ENCODE peak calls at places on chromosome 7, in ten cellular contexts. One of them, this sample, is unnamed.

GRCh38 chr7:84085147-84085546 is 109.4 kb downstream of the SEMA3A start:
- DNase-seq in mammary epithelial cell: peak; percentile 28
- DNase-seq in fibroblast of the aortic adventitia: peak; percentile 49
- DNase-seq in heart right ventricle: no peak
- DNase-seq in cardiac fibroblast: peak; percentile 37
- DNase-seq in H1: no peak
- DNase-seq in left ventricle myocardium inferior: no peak
- DNase-seq in right lobe of liver: no peak
- DNase-seq in heart left ventricle: no peak
- DNase-seq in dorsolateral prefrontal cortex: no peak
- DNase-seq in this sample: peak; percentile 25

GRCh38 chr7:38411404-38411803 is 138.0 kb upstream of the TARP start:
- DNase-seq in dorsolateral prefrontal cortex: no peak
- DNase-seq in heart right ventricle: no peak
- DNase-seq in cardiac fibroblast: peak; percentile 12
- DNase-seq in left ventricle myocardium inferior: no peak
- DNase-seq in fibroblast of the aortic adventitia: peak; percentile 8
- DNase-seq in mammary epithelial cell: peak; percentile 2
- DNase-seq in right lobe of liver: no peak
- DNase-seq in heart left ventricle: no peak
- DNase-seq in H1: no peak
- DNase-seq in this sample: peak; percentile 2

GRCh38 chr7:92489634-92490033 is 11.9 kb upstream of the ERVW-1 start:
- DNase-seq in dorsolateral prefrontal cortex: no peak
- DNase-seq in mammary epithelial cell: no peak
- DNase-seq in cardiac fibroblast: peak; percentile 46
- DNase-seq in heart right ventricle: no peak
- DNase-seq in left ventricle myocardium inferior: no peak
- DNase-seq in fibroblast of the aortic adventitia: peak; percentile 29
- DNase-seq in H1: no peak
- DNase-seq in right lobe of liver: no peak
- DNase-seq in heart left ventricle: no peak
- DNase-seq in this sample: no peak

GRCh38 chr7:45888185-45888992 is at the start of gene IGFBP1:
- DNase-seq in heart right ventricle: no peak
- DNase-seq in right lobe of liver: peak; percentile 95
- DNase-seq in left ventricle myocardium inferior: no peak
- DNase-seq in mammary epithelial cell: peak; percentile 12
- DNase-seq in cardiac fibroblast: peak; percentile 38
- DNase-seq in fibroblast of the aortic adventitia: no peak
- DNase-seq in H1: peak; percentile 60
- DNase-seq in heart left ventricle: no peak
- DNase-seq in dorsolateral prefrontal cortex: no peak
- DNase-seq in this sample: peak; percentile 28

GRCh38 chr7:112071856-112072255 is 134.3 kb downstream of the DOCK4 start:
- DNase-seq in cardiac fibroblast: no peak
- DNase-seq in mammary epithelial cell: no peak
- DNase-seq in heart right ventricle: no peak
- DNase-seq in dorsolateral prefrontal cortex: no peak
- DNase-seq in right lobe of liver: no peak
- DNase-seq in heart left ventricle: no peak
- DNase-seq in fibroblast of the aortic adventitia: no peak
- DNase-seq in H1: no peak
- DNase-seq in left ventricle myocardium inferior: no peak
- DNase-seq in this sample: no peak

GRCh38 chr7:732094-732541 is 5.0 kb upstream of the PRKAR1B start:
- DNase-seq in left ventricle myocardium inferior: peak; percentile 51
- DNase-seq in cardiac fibroblast: peak; percentile 55
- DNase-seq in heart left ventricle: peak; percentile 73
- DNase-seq in heart right ventricle: peak; percentile 58
- DNase-seq in H1: no peak
- DNase-seq in dorsolateral prefrontal cortex: peak; percentile 17
- DNase-seq in mammary epithelial cell: no peak
- DNase-seq in fibroblast of the aortic adventitia: no peak
- DNase-seq in right lobe of liver: peak; percentile 79
- DNase-seq in this sample: no peak

GRCh38 chr7:133699390-133699789 is 427.8 kb upstream of the LRGUK start:
- DNase-seq in cardiac fibroblast: peak; percentile 15
- DNase-seq in heart left ventricle: no peak
- DNase-seq in heart right ventricle: no peak
- DNase-seq in H1: no peak
- DNase-seq in mammary epithelial cell: no peak
- DNase-seq in left ventricle myocardium inferior: no peak
- DNase-seq in dorsolateral prefrontal cortex: no peak
- DNase-seq in right lobe of liver: no peak
- DNase-seq in fibroblast of the aortic adventitia: no peak
- DNase-seq in this sample: peak; percentile 30

GRCh38 chr7:138478499-138478908 is 18.4 kb downstream of the TRIM24 start:
- DNase-seq in cardiac fibroblast: no peak
- DNase-seq in heart left ventricle: no peak
- DNase-seq in mammary epithelial cell: peak; percentile 29
- DNase-seq in dorsolateral prefrontal cortex: no peak
- DNase-seq in left ventricle myocardium inferior: no peak
- DNase-seq in H1: no peak
- DNase-seq in heart right ventricle: no peak
- DNase-seq in fibroblast of the aortic adventitia: no peak
- DNase-seq in right lobe of liver: no peak
- DNase-seq in this sample: no peak

DNA sequence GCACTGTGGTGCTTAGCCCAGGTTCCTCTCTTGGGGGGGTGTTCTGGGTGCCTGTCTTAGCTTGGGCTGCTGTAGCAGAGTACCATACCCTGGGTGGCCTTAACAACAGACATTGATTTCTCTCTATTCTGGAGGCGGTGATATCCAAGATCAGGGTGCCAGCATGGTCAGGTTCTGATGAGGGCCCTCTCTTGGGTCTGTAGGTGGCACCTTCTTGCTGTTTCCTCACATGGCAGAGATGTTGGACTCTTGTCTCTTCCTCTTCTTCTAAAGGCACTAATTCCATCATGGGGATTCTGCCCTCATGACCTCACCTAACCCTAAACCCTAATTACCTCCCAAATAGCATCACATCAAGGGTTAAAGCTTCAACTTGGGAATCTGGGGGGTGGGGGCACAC is 19.9 kb upstream of the CRHR2 start:
- DNase-seq in cardiac fibroblast: peak; percentile 25
- DNase-seq in mammary epithelial cell: no peak
- DNase-seq in heart right ventricle: no peak
- DNase-seq in fibroblast of the aortic adventitia: no peak
- DNase-seq in right lobe of liver: no peak
- DNase-seq in heart left ventricle: no peak
- DNase-seq in dorsolateral prefrontal cortex: no peak
- DNase-seq in H1: no peak
- DNase-seq in left ventricle myocardium inferior: no peak
- DNase-seq in this sample: no peak
- TF ChIP-seq CTCF in cardiac fibroblast: peak; percentile 15
- TF ChIP-seq CTCF in mammary epithelial cell: peak; percentile 16
- TF ChIP-seq CTCF in heart right ventricle: no peak
- TF ChIP-seq CTCF in fibroblast of the aortic adventitia: no peak
- TF ChIP-seq CTCF in right lobe of liver: no peak
- TF ChIP-seq CTCF in heart left ventricle: no peak
- TF ChIP-seq CTCF in dorsolateral prefrontal cortex: no peak
- TF ChIP-seq CTCF in H1: peak; percentile 44
- TF ChIP-seq CTCF in left ventricle myocardium inferior: peak; percentile 19
- TF ChIP-seq CTCF in this sample: no peak

DNA sequence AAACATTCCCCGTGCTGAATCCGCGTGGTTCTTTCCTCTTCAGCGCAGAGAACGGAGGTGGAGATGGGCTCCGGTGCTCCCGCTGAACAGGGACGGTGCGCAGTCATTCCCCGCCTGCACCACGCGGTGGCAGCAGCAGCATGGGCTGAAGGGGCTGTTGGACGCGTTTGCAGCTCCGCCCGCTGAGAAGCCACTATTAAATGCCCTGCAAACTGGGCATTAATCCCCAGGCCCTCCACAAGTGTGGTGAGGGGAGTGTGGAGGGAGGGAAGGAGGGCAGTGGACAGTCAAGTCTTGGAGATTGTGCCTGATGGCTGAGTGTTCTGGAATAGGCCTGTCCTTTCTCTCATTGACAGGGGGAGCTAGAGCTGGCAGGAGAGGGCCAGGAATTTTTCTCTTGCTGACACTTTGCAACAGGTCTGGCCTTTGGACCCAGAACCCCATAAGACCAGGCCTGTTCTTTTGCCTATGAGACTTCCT is 240.2 kb upstream of the INHBA start:
- DNase-seq in heart right ventricle: peak; percentile 83
- DNase-seq in heart left ventricle: peak; percentile 73
- DNase-seq in fibroblast of the aortic adventitia: peak; percentile 77
- DNase-seq in cardiac fibroblast: peak; percentile 78
- DNase-seq in mammary epithelial cell: peak; percentile 63
- DNase-seq in dorsolateral prefrontal cortex: peak; percentile 68
- DNase-seq in right lobe of liver: peak; percentile 90
- DNase-seq in H1: peak; percentile 97
- DNase-seq in left ventricle myocardium inferior: peak; percentile 81
- DNase-seq in this sample: peak; percentile 65
- H3K4me3 ChIP-seq in heart right ventricle: no peak overlapping the region
- H3K4me3 ChIP-seq in heart left ventricle: peak overlapping the region; percentile 16
- H3K4me3 ChIP-seq in fibroblast of the aortic adventitia: peak overlapping the region; percentile 48
- H3K4me3 ChIP-seq in cardiac fibroblast: peak overlapping the region; percentile 13
- H3K4me3 ChIP-seq in mammary epithelial cell: no peak overlapping the region
- H3K4me3 ChIP-seq in dorsolateral prefrontal cortex: peak overlapping the region; percentile 37
- H3K4me3 ChIP-seq in right lobe of liver: peak overlapping the region; percentile 57
- H3K4me3 ChIP-seq in H1: no peak overlapping the region
- H3K4me3 ChIP-seq in left ventricle myocardium inferior: peak overlapping the region; percentile 44
- H3K4me3 ChIP-seq in this sample: no peak overlapping the region

GRCh38 chr7:50799873-50800272 is 17.2 kb upstream of the GRB10 start:
- DNase-seq in heart left ventricle: no peak
- DNase-seq in heart right ventricle: no peak
- DNase-seq in mammary epithelial cell: no peak
- DNase-seq in dorsolateral prefrontal cortex: no peak
- DNase-seq in cardiac fibroblast: no peak
- DNase-seq in right lobe of liver: no peak
- DNase-seq in H1: no peak
- DNase-seq in fibroblast of the aortic adventitia: no peak
- DNase-seq in left ventricle myocardium inferior: no peak
- DNase-seq in this sample: no peak

GRCh38 chr7:50803359-50804337 is 21.0 kb upstream of the GRB10 start:
- DNase-seq in left ventricle myocardium inferior: no peak
- DNase-seq in right lobe of liver: no peak
- DNase-seq in H1: no peak
- DNase-seq in mammary epithelial cell: peak; percentile 70
- DNase-seq in heart right ventricle: no peak
- DNase-seq in heart left ventricle: no peak
- DNase-seq in cardiac fibroblast: no peak
- DNase-seq in dorsolateral prefrontal cortex: no peak
- DNase-seq in fibroblast of the aortic adventitia: no peak
- DNase-seq in this sample: no peak

GRCh38 chr7:50798126-50798525 is 15.4 kb upstream of the GRB10 start:
- DNase-seq in dorsolateral prefrontal cortex: no peak
- DNase-seq in heart right ventricle: no peak
- DNase-seq in mammary epithelial cell: no peak
- DNase-seq in cardiac fibroblast: no peak
- DNase-seq in right lobe of liver: no peak
- DNase-seq in heart left ventricle: no peak
- DNase-seq in H1: no peak
- DNase-seq in fibroblast of the aortic adventitia: no peak
- DNase-seq in left ventricle myocardium inferior: no peak
- DNase-seq in this sample: no peak

GRCh38 chr7:50805425-50806130 is 22.9 kb upstream of the GRB10 start:
- DNase-seq in fibroblast of the aortic adventitia: no peak
- DNase-seq in cardiac fibroblast: no peak
- DNase-seq in H1: no peak
- DNase-seq in heart right ventricle: no peak
- DNase-seq in heart left ventricle: no peak
- DNase-seq in mammary epithelial cell: peak; percentile 44
- DNase-seq in dorsolateral prefrontal cortex: no peak
- DNase-seq in left ventricle myocardium inferior: no peak
- DNase-seq in right lobe of liver: no peak
- DNase-seq in this sample: no peak

DNA sequence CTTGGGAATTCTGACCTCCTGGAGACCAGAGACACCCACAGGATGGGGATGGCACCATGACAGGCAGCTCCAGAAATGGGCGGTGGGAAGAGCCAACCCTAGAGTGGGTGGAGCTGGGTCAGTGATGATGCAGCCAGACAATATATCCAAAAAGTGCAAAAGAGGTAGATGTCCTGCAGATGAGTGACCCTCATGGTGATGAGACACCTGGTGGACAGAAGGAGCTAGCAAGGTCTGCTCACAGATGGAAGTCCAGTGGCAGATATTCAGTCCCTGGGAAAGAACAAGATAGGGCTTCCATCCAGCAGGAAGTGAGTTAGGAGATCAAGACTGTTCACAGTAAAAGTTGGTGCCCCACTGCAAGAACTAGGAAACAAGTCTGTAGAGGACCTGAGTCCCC is 19.2 kb upstream of the GRB10 start:
- DNase-seq in cardiac fibroblast: no peak
- DNase-seq in heart right ventricle: no peak
- DNase-seq in fibroblast of the aortic adventitia: no peak
- DNase-seq in left ventricle myocardium inferior: no peak
- DNase-seq in right lobe of liver: no peak
- DNase-seq in dorsolateral prefrontal cortex: no peak
- DNase-seq in heart left ventricle: no peak
- DNase-seq in mammary epithelial cell: no peak
- DNase-seq in H1: no peak
- DNase-seq in this sample: no peak
- TF ChIP-seq CTCF in cardiac fibroblast: no peak
- TF ChIP-seq CTCF in heart right ventricle: no peak
- TF ChIP-seq CTCF in fibroblast of the aortic adventitia: no peak
- TF ChIP-seq CTCF in left ventricle myocardium inferior: no peak
- TF ChIP-seq CTCF in right lobe of liver: peak; percentile 47
- TF ChIP-seq CTCF in dorsolateral prefrontal cortex: no peak
- TF ChIP-seq CTCF in heart left ventricle: no peak
- TF ChIP-seq CTCF in mammary epithelial cell: no peak
- TF ChIP-seq CTCF in H1: peak; percentile 20
- TF ChIP-seq CTCF in this sample: no peak

GRCh38 chr7:19111474-19112143 is 5.8 kb downstream of the TWIST1 start:
- DNase-seq in H1: no peak
- DNase-seq in dorsolateral prefrontal cortex: no peak
- DNase-seq in left ventricle myocardium inferior: no peak
- DNase-seq in heart right ventricle: no peak
- DNase-seq in mammary epithelial cell: no peak
- DNase-seq in right lobe of liver: no peak
- DNase-seq in fibroblast of the aortic adventitia: peak; percentile 40
- DNase-seq in cardiac fibroblast: no peak
- DNase-seq in heart left ventricle: no peak
- DNase-seq in this sample: no peak

GRCh38 chr7:19113855-19114590 is 3.4 kb downstream of the TWIST1 start:
- DNase-seq in heart left ventricle: no peak
- DNase-seq in fibroblast of the aortic adventitia: peak; percentile 66
- DNase-seq in cardiac fibroblast: no peak
- DNase-seq in heart right ventricle: no peak
- DNase-seq in mammary epithelial cell: no peak
- DNase-seq in H1: no peak
- DNase-seq in dorsolateral prefrontal cortex: no peak
- DNase-seq in right lobe of liver: no peak
- DNase-seq in left ventricle myocardium inferior: no peak
- DNase-seq in this sample: no peak

GRCh38 chr7:19114591-19114855 is 2.9 kb downstream of the TWIST1 start:
- DNase-seq in heart left ventricle: no peak
- DNase-seq in dorsolateral prefrontal cortex: no peak
- DNase-seq in H1: no peak
- DNase-seq in right lobe of liver: no peak
- DNase-seq in mammary epithelial cell: no peak
- DNase-seq in cardiac fibroblast: peak; percentile 44
- DNase-seq in fibroblast of the aortic adventitia: peak; percentile 64
- DNase-seq in left ventricle myocardium inferior: no peak
- DNase-seq in heart right ventricle: no peak
- DNase-seq in this sample: no peak

GRCh38 chr7:19112290-19113000 is 5.0 kb downstream of the TWIST1 start:
- DNase-seq in heart right ventricle: peak; percentile 18
- DNase-seq in dorsolateral prefrontal cortex: no peak
- DNase-seq in fibroblast of the aortic adventitia: peak; percentile 89
- DNase-seq in heart left ventricle: peak; percentile 10
- DNase-seq in right lobe of liver: no peak
- DNase-seq in mammary epithelial cell: no peak
- DNase-seq in H1: peak; percentile 56
- DNase-seq in cardiac fibroblast: peak; percentile 68
- DNase-seq in left ventricle myocardium inferior: no peak
- DNase-seq in this sample: peak; percentile 91

GRCh38 chr7:19113001-19113349 is 4.5 kb downstream of the TWIST1 start:
- DNase-seq in left ventricle myocardium inferior: no peak
- DNase-seq in cardiac fibroblast: no peak
- DNase-seq in H1: no peak
- DNase-seq in heart left ventricle: no peak
- DNase-seq in fibroblast of the aortic adventitia: no peak
- DNase-seq in dorsolateral prefrontal cortex: no peak
- DNase-seq in right lobe of liver: no peak
- DNase-seq in mammary epithelial cell: no peak
- DNase-seq in heart right ventricle: no peak
- DNase-seq in this sample: no peak
- H3K4me3 ChIP-seq in left ventricle myocardium inferior: peak overlapping the region; percentile 52
- H3K4me3 ChIP-seq in cardiac fibroblast: no peak overlapping the region
- H3K4me3 ChIP-seq in H1: peak overlapping the region; percentile 4
- H3K4me3 ChIP-seq in heart left ventricle: no peak overlapping the region
- H3K4me3 ChIP-seq in fibroblast of the aortic adventitia: peak overlapping the region; percentile 62
- H3K4me3 ChIP-seq in dorsolateral prefrontal cortex: no peak overlapping the region
- H3K4me3 ChIP-seq in right lobe of liver: no peak overlapping the region
- H3K4me3 ChIP-seq in mammary epithelial cell: no peak overlapping the region
- H3K4me3 ChIP-seq in heart right ventricle: no peak overlapping the region
- H3K4me3 ChIP-seq in this sample: peak overlapping the region; percentile 99

This sample was measured in AG10803.